ENCODE peak calls at places on chromosomes 3 and 15, in six cellular contexts. One of them, this sample, is unnamed.

GRCh38 chr3:46477145-46477544 is 12.4 kb upstream of the LTF start:
- DNase-seq in K562: no peak
- DNase-seq in HCT116: no peak
- DNase-seq in HepG2: no peak
- DNase-seq in GM12878: no peak
- DNase-seq in endothelial cell of umbilical vein: no peak
- DNase-seq in this sample: no peak

GRCh38 chr3:80043226-80043625 is 275.4 kb upstream of the ROBO1 start:
- DNase-seq in K562: no peak
- DNase-seq in HCT116: no peak
- DNase-seq in HepG2: no peak
- DNase-seq in GM12878: no peak
- DNase-seq in endothelial cell of umbilical vein: no peak
- DNase-seq in this sample: no peak

GRCh38 chr3:149975919-149976318 is 5.2 kb upstream of the PFN2 start:
- DNase-seq in K562: peak
- DNase-seq in HCT116: no peak
- DNase-seq in HepG2: no peak
- DNase-seq in GM12878: no peak
- DNase-seq in endothelial cell of umbilical vein: no peak
- DNase-seq in this sample: no peak

GRCh38 chr3:128875556-128876120 is 3.8 kb upstream of the ACAD9 start:
- DNase-seq in K562: peak
- DNase-seq in HCT116: no peak
- DNase-seq in HepG2: peak
- DNase-seq in GM12878: no peak
- DNase-seq in endothelial cell of umbilical vein: peak
- DNase-seq in this sample: peak

GRCh38 chr3:58009749-58010535 is 1.7 kb downstream of the FLNB start:
- DNase-seq in K562: peak
- DNase-seq in HCT116: no peak
- DNase-seq in HepG2: no peak
- DNase-seq in GM12878: no peak
- DNase-seq in endothelial cell of umbilical vein: no peak
- DNase-seq in this sample: no peak

GRCh38 chr3:45137656-45138181 is 8.5 kb downstream of the CDCP1 start:
- DNase-seq in K562: peak
- DNase-seq in HCT116: no peak
- DNase-seq in HepG2: no peak
- DNase-seq in GM12878: no peak
- DNase-seq in endothelial cell of umbilical vein: no peak
- DNase-seq in this sample: peak

GRCh38 chr3:177528306-177529070 is 331.2 kb upstream of the TBL1XR1 start:
- DNase-seq in K562: no peak
- DNase-seq in HCT116: no peak
- DNase-seq in HepG2: no peak
- DNase-seq in GM12878: no peak
- DNase-seq in endothelial cell of umbilical vein: no peak
- DNase-seq in this sample: no peak

GRCh38 chr15:33204087-33204486 is 9.6 kb upstream of the FMN1 start:
- DNase-seq in K562: no peak
- DNase-seq in HCT116: no peak
- DNase-seq in HepG2: no peak
- DNase-seq in GM12878: no peak
- DNase-seq in endothelial cell of umbilical vein: no peak
- DNase-seq in this sample: no peak

GRCh38 chr3:197256836-197257444 is 41.5 kb downstream of the DLG1 start:
- DNase-seq in K562: peak
- DNase-seq in HCT116: peak
- DNase-seq in HepG2: peak
- DNase-seq in GM12878: no peak
- DNase-seq in endothelial cell of umbilical vein: peak
- DNase-seq in this sample: peak

GRCh38 chr3:113053169-113053568 is 62.4 kb downstream of the GTPBP8 start:
- DNase-seq in K562: no peak
- DNase-seq in HCT116: no peak
- DNase-seq in HepG2: no peak
- DNase-seq in GM12878: no peak
- DNase-seq in endothelial cell of umbilical vein: no peak
- DNase-seq in this sample: no peak

GRCh38 chr3:152198655-152199054 is 70.1 kb upstream of the MBNL1 start:
- DNase-seq in K562: peak
- DNase-seq in HCT116: no peak
- DNase-seq in HepG2: no peak
- DNase-seq in GM12878: no peak
- DNase-seq in endothelial cell of umbilical vein: no peak
- DNase-seq in this sample: peak

GRCh38 chr3:37511357-37511970 is 337.1 kb upstream of the LRRFIP2 start:
- DNase-seq in K562: no peak
- DNase-seq in HCT116: no peak
- DNase-seq in HepG2: no peak
- DNase-seq in GM12878: no peak
- DNase-seq in endothelial cell of umbilical vein: no peak
- DNase-seq in this sample: no peak

GRCh38 chr3:110744723-110745122 is 326.9 kb upstream of the NECTIN3 start:
- DNase-seq in K562: no peak
- DNase-seq in HCT116: no peak
- DNase-seq in HepG2: no peak
- DNase-seq in GM12878: no peak
- DNase-seq in endothelial cell of umbilical vein: no peak
- DNase-seq in this sample: no peak

GRCh38 chr15:45869034-45869668 is 234.3 kb downstream of the SQOR start:
- DNase-seq in K562: no peak
- DNase-seq in HCT116: no peak
- DNase-seq in HepG2: no peak
- DNase-seq in GM12878: no peak
- DNase-seq in endothelial cell of umbilical vein: no peak
- DNase-seq in this sample: peak

GRCh38 chr3:15646924-15647511 is 45.5 kb downstream of the BTD start:
- DNase-seq in K562: no peak
- DNase-seq in HCT116: peak
- DNase-seq in HepG2: no peak
- DNase-seq in GM12878: no peak
- DNase-seq in endothelial cell of umbilical vein: peak
- DNase-seq in this sample: peak

GRCh38 chr3:18424213-18424861 is 802 bp downstream of the SATB1 start:
- DNase-seq in K562: no peak
- DNase-seq in HCT116: no peak
- DNase-seq in HepG2: no peak
- DNase-seq in GM12878: no peak
- DNase-seq in endothelial cell of umbilical vein: no peak
- DNase-seq in this sample: no peak
- TF ChIP-seq MAX in K562: no peak
- TF ChIP-seq MAX in HCT116: no peak
- TF ChIP-seq MAX in HepG2: no peak
- TF ChIP-seq MAX in GM12878: no peak
- TF ChIP-seq MAX in endothelial cell of umbilical vein: no peak
- TF ChIP-seq MAX in this sample: no peak

GRCh38 chr3:169869484-169870304 is at the start of gene LRRC31:
- DNase-seq in K562: no peak
- DNase-seq in HCT116: no peak
- DNase-seq in HepG2: no peak
- DNase-seq in GM12878: no peak
- DNase-seq in endothelial cell of umbilical vein: no peak
- DNase-seq in this sample: no peak
- TF ChIP-seq POLR2A in K562: no peak
- TF ChIP-seq POLR2A in HCT116: no peak
- TF ChIP-seq POLR2A in HepG2: no peak
- TF ChIP-seq POLR2A in GM12878: no peak
- TF ChIP-seq POLR2A in endothelial cell of umbilical vein: no peak
- TF ChIP-seq POLR2A in this sample: no peak

DNA sequence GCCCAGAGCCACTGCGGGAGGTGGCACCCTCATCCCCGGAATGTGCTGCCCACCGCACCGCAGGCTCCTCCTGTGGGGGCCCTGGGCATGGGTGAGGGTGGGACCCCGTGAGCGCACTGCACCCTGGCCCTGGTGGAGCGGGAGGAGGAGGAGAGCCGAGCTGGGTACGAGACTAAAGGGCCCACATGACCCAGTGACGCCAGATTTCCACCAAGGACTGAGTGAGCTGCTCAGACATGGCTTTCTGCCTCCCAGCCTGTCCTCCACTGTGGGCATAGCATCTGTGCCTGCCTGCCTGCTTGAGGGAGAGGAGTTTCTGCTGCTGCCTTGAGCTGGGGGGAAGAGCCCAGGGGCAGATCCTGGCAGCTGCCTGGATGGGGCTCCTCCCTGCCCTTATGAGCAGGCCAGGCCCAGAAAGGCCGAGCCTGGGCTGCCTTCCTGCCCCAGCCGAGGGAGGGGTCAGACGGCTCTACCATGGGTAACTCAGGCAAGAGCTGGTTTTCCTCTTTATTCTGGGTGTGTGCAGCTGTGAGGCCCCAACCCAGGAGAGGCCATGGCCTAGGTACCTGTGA is 88.4 kb downstream of the VGLL4 start:
- DNase-seq in K562: no peak
- DNase-seq in HCT116: no peak
- DNase-seq in HepG2: no peak
- DNase-seq in GM12878: no peak
- DNase-seq in endothelial cell of umbilical vein: no peak
- DNase-seq in this sample: no peak
- TF ChIP-seq MAX in K562: no peak
- TF ChIP-seq MAX in HCT116: no peak
- TF ChIP-seq MAX in HepG2: no peak
- TF ChIP-seq MAX in GM12878: no peak
- TF ChIP-seq MAX in endothelial cell of umbilical vein: no peak
- TF ChIP-seq MAX in this sample: no peak

GRCh38 chr3:126349071-126349470 is 8.1 kb downstream of the KLF15 start:
- DNase-seq in K562: no peak
- DNase-seq in HCT116: no peak
- DNase-seq in HepG2: no peak
- DNase-seq in GM12878: no peak
- DNase-seq in endothelial cell of umbilical vein: no peak
- DNase-seq in this sample: no peak
- TF ChIP-seq POLR2A in K562: no peak
- TF ChIP-seq POLR2A in HCT116: no peak
- TF ChIP-seq POLR2A in HepG2: no peak
- TF ChIP-seq POLR2A in GM12878: no peak
- TF ChIP-seq POLR2A in endothelial cell of umbilical vein: no peak
- TF ChIP-seq POLR2A in this sample: no peak

DNA sequence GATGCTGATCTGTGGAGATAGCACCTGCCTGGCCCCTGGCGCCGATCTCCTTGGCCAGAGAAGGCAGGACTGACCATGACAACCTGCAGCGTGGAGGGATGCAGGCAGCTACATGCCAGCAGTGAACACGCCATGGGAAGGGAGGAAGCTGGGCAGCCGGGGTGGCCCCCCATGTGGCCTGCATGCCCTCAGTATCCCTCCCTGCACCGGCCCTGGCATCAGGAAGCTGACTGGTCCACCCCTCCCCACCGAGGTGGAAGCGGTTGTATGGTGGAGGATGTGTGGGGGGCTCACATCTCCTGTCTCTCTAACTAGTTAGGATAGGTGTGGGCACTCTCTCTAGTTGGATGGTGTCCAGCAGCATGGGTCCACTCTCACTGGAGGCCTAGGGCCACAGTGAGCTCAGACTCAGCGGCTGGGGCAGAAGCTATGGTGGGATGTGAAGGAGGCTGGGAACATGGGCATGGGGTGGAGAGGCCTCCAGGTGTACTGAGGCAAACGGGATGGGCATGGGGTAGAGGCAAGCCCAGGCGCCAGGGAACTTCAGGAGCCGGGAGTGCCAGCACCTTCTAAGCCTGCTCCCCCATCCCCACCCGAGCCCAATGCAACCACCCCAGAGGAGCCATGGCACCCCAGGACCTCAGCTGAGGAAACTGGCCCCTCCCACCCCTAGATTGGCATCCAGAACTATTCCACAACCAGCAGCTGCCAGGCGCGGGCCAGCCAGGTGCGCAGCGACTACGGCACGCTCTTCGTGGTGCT is 1.8 kb upstream of the ABTB1 start:
- DNase-seq in K562: no peak
- DNase-seq in HCT116: no peak
- DNase-seq in HepG2: no peak
- DNase-seq in GM12878: no peak
- DNase-seq in endothelial cell of umbilical vein: no peak
- DNase-seq in this sample: no peak
- TF ChIP-seq MAX in K562: no peak
- TF ChIP-seq MAX in HCT116: no peak
- TF ChIP-seq MAX in HepG2: no peak
- TF ChIP-seq MAX in GM12878: no peak
- TF ChIP-seq MAX in endothelial cell of umbilical vein: no peak
- TF ChIP-seq MAX in this sample: no peak

GRCh38 chr15:44447772-44448376 is 20.4 kb downstream of the CTDSPL2 start:
- DNase-seq in K562: no peak
- DNase-seq in HCT116: no peak
- DNase-seq in HepG2: no peak
- DNase-seq in GM12878: no peak
- DNase-seq in endothelial cell of umbilical vein: no peak
- DNase-seq in this sample: no peak
- TF ChIP-seq POLR2A in K562: no peak
- TF ChIP-seq POLR2A in HCT116: no peak
- TF ChIP-seq POLR2A in HepG2: no peak
- TF ChIP-seq POLR2A in GM12878: peak
- TF ChIP-seq POLR2A in endothelial cell of umbilical vein: no peak
- TF ChIP-seq POLR2A in this sample: no peak